ENCODE peak calls at places on chromosome 4, in five cellular contexts. R is prostate gland, O is AG04450, B is cardiac muscle cell, I is fibroblast of lung. J is an unnamed sample. For H3K9me3, the result is how much of the 10 kb centered on the place peaks cover.

GRCh38 chr4:73600917-73601316 is 19.3 kb downstream of the RASSF6 start:
- DNase-seq in R (no peak), O (no peak), B (peak), I (no peak), J (no peak)

GRCh38 chr4:48167538-48168263 is 33.7 kb upstream of the TXK start:
- DNase-seq in R (no peak), O (no peak), B (peak), I (no peak), J (no peak)

GRCh38 chr4:6858997-6859396 is 50.6 kb upstream of the TBC1D14 start:
- DNase-seq in R (peak), O (no peak), B (no peak), I (no peak), J (no peak)

GRCh38 chr4:16875487-16875886 is 23.0 kb downstream of the LDB2 start:
- DNase-seq in R (no peak), O (peak), B (peak), I (peak), J (no peak)

GRCh38 chr4:47217884-47218283 is 186.5 kb downstream of the GABRB1 start:
- DNase-seq in R (no peak), O (no peak), B (no peak), I (no peak), J (no peak)

GRCh38 chr4:69060651-69061308 is 35.5 kb upstream of the UGT2B7 start:
- DNase-seq in R (no peak), O (no peak), B (no peak), I (no peak), J (no peak)

GRCh38 chr4:13548059-13548983 is 4.0 kb upstream of the NKX3-2 start:
- DNase-seq in R (no peak), O (no peak), B (no peak), I (no peak), J (no peak)

GRCh38 chr4:31187979-31188378 is 467.8 kb downstream of the PCDH7 start:
- DNase-seq in R (no peak), O (no peak), B (no peak), I (no peak), J (no peak)

GRCh38 chr4:2237267-2237666 is 4.7 kb downstream of the HAUS3 start:
- DNase-seq in R (no peak), O (no peak), B (no peak), I (no peak), J (no peak)

GRCh38 chr4:14787894-14788293 is 214.4 kb upstream of the CPEB2 start:
- DNase-seq in R (peak), O (no peak), B (peak), I (peak), J (no peak)

GRCh38 chr4:123081971-123082370 is 159.6 kb upstream of the NUDT6 start:
- DNase-seq in R (no peak), O (no peak), B (no peak), I (no peak), J (no peak)

GRCh38 chr4:42454755-42455154 is 57.5 kb downstream of the SHISA3 start:
- DNase-seq in R (no peak), O (no peak), B (no peak), I (no peak), J (no peak)

GRCh38 chr4:137819964-137820383 is 287.7 kb upstream of the PCDH18 start:
- DNase-seq in R (peak), O (peak), B (peak), I (peak), J (no peak)

DNA sequence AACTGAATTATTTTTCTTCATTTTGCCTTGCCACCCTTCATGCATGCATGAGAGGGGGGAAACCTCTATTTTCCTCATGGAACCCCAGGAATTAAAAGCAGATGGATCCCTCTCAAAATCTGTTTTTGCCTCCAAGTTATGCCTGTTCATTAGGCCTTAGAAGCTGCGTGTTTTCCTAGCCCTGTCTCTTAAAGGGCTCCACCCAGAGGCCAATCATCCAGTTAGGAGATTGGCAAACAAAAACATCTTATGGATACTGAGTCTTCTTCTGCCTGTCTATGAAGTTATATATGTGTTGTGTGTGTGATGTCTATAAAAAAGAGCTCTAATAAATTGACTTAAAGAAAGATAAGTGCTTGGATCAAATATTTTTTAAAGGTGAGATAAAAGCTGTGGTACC is 142.9 kb downstream of the ANAPC10 start:
- DNase-seq in R (no peak), O (no peak), B (no peak), I (no peak), J (no peak)
- H3K9me3 ChIP-seq in R (under half), O (under half), B (under half), I (under half), J (under half)

DNA sequence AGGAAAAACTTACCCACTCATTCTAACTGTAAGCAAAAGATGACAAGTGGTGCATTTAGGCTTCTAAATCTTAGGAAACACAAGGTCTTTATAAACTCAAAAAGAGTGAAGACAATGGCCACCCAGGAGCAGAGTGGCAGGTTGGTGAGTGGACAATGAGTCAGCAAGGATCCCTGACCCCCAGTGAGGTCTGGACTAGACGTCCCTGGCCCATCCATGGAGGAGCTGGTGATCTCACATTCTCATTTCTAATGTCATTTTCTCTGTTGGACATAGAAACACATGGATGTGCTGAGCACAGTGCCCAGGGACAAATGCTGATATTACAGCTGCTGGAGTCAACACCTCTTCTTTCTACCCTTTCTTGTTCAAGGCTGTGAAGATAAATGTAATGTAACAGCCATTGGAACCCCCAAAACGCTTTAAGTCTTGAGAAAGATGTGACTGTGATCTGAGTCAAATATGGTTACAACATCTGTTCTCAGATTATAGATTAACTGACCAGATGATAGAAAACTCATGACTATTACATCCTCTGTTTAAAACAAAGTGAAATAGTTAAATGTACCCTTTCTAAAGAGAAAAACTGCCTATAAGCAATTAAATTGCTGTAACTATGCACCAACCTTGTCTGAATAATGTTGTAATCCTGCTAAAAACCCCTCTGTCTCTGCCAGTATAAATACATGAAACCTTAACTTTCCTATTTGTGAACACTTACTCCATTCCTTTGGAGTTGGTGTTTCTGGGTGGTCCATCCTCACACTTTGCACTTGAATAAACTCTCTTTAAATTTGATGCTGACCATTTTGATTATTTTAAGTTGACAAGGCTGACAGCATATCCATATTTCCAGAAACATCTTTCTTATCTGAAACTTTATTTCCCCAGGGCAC is 92.7 kb downstream of the USP46 start:
- DNase-seq in R (no peak), O (no peak), B (no peak), I (no peak), J (no peak)
- H3K4me3 ChIP-seq in R (no peak), O (no peak), B (no peak), I (no peak), J (no peak)

GRCh38 chr4:24840826-24841587 is 45.6 kb downstream of the SOD3 start:
- DNase-seq in R (peak), O (no peak), B (no peak), I (peak), J (no peak)
- H3K27ac ChIP-seq in R (no peak), O (no peak), B (no peak), I (no peak), J (no peak)

DNA sequence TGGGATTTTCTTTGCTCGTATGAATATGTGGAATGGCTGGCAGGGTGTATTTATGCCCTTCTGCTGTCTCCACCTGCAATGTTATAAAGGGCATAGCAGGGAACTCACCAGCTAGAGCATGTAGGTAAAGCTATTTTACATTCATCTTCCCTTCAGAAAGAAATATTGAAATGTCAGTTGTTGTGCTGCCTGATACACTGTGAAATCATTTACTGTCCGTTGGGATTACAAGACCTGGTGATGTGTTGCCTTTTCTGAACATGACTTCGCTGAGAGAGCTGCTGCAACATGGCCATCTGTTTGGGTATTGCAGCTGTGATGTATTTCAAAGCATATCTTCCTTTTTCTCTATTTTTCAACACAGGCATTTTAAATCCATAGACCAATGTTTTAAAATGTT is 644.0 kb upstream of the GNPDA2 start:
- DNase-seq in R (no peak), O (no peak), B (no peak), I (no peak), J (no peak)
- H3K9me3 ChIP-seq in R (under half), O (under half), B (under half), I (under half), J (under half)

DNA sequence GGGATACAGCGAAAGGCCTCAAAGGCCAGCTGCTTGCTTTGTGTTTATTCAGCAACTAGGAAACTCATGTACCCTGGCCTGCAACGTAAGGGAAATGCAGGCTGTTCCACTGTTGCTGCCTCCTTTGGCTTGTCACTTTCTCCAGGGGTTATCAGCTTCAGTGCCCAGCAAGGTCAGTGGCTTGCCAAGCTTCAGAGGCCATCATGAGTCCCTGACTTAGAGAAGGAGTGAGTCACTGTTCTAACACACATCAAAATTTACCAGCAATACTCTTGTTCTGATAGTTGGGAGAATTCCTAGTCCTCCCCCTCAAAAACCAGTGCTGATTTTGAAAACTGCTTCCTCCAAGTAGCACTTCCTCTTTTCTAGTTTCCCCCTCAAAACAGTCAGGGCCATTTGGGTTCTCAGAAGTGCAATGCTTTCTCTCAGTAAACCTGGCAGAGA is 250.8 kb downstream of the ARHGAP24 start:
- DNase-seq in R (no peak), O (no peak), B (peak), I (no peak), J (no peak)
- H3K4me3 ChIP-seq in R (no peak), O (no peak), B (no peak), I (no peak), J (no peak)

GRCh38 chr4:77466430-77466829 is 139.2 kb upstream of the CXCL13 start:
- DNase-seq in R (no peak), O (no peak), B (no peak), I (no peak), J (no peak)
- H3K27ac ChIP-seq in R (no peak), O (no peak), B (no peak), I (no peak), J (no peak)

GRCh38 chr4:107705742-107706556 is 14.1 kb downstream of the PAPSS1 start:
- DNase-seq in R (no peak), O (no peak), B (no peak), I (no peak), J (no peak)
- H3K9me3 ChIP-seq in R (under half), O (under half), B (under half), I (under half), J (under half)

J was measured in SK-N-MC.